ENCODE peak calls at places on chromosome 16, in six cellular contexts. One of them, this sample, is unnamed.

GRCh38 chr16:89863741-89864391 is 9.5 kb upstream of the TCF25 start:
- DNase-seq in ELF-1: no peak
- DNase-seq in activated naive CD4-positive, alpha-beta T cell: no peak
- DNase-seq in BJ: no peak
- DNase-seq in stimulated activated CD4-positive, alpha-beta T cell treated with anti-CD3 and anti-CD28 coated beads, Interleukin-4, amount 100 ng/mL, for 24 hours: peak; percentile 45
- DNase-seq in NCI-H1694 treated with DMSO at 0.1 percent for 48 hours: no peak
- DNase-seq in this sample: peak; percentile 60

GRCh38 chr16:78244131-78244899 is 144.9 kb downstream of the WWOX start:
- DNase-seq in ELF-1: peak; percentile 38
- DNase-seq in activated naive CD4-positive, alpha-beta T cell: no peak
- DNase-seq in BJ: no peak
- DNase-seq in stimulated activated CD4-positive, alpha-beta T cell treated with anti-CD3 and anti-CD28 coated beads, Interleukin-4, amount 100 ng/mL, for 24 hours: no peak
- DNase-seq in NCI-H1694 treated with DMSO at 0.1 percent for 48 hours: no peak
- DNase-seq in this sample: no peak

GRCh38 chr16:23651943-23652468 is 10.7 kb downstream of the DCTN5 start:
- DNase-seq in ELF-1: no peak
- DNase-seq in activated naive CD4-positive, alpha-beta T cell: no peak
- DNase-seq in BJ: no peak
- DNase-seq in stimulated activated CD4-positive, alpha-beta T cell treated with anti-CD3 and anti-CD28 coated beads, Interleukin-4, amount 100 ng/mL, for 24 hours: no peak
- DNase-seq in NCI-H1694 treated with DMSO at 0.1 percent for 48 hours: no peak
- DNase-seq in this sample: no peak

GRCh38 chr16:3495166-3495565 is at the start of gene C16orf90:
- DNase-seq in ELF-1: no peak
- DNase-seq in activated naive CD4-positive, alpha-beta T cell: no peak
- DNase-seq in BJ: no peak
- DNase-seq in stimulated activated CD4-positive, alpha-beta T cell treated with anti-CD3 and anti-CD28 coated beads, Interleukin-4, amount 100 ng/mL, for 24 hours: no peak
- DNase-seq in NCI-H1694 treated with DMSO at 0.1 percent for 48 hours: no peak
- DNase-seq in this sample: no peak

GRCh38 chr16:29007865-29008593 is 23.2 kb downstream of the LAT start:
- DNase-seq in ELF-1: no peak
- DNase-seq in activated naive CD4-positive, alpha-beta T cell: no peak
- DNase-seq in BJ: no peak
- DNase-seq in stimulated activated CD4-positive, alpha-beta T cell treated with anti-CD3 and anti-CD28 coated beads, Interleukin-4, amount 100 ng/mL, for 24 hours: peak; percentile 83
- DNase-seq in NCI-H1694 treated with DMSO at 0.1 percent for 48 hours: no peak
- DNase-seq in this sample: peak; percentile 80

GRCh38 chr16:53782148-53782547 is 78.2 kb downstream of the FTO start:
- DNase-seq in ELF-1: no peak
- DNase-seq in activated naive CD4-positive, alpha-beta T cell: no peak
- DNase-seq in BJ: no peak
- DNase-seq in stimulated activated CD4-positive, alpha-beta T cell treated with anti-CD3 and anti-CD28 coated beads, Interleukin-4, amount 100 ng/mL, for 24 hours: no peak
- DNase-seq in NCI-H1694 treated with DMSO at 0.1 percent for 48 hours: no peak
- DNase-seq in this sample: no peak

GRCh38 chr16:81491522-81492188 is 47.0 kb downstream of the CMIP start:
- DNase-seq in ELF-1: no peak
- DNase-seq in activated naive CD4-positive, alpha-beta T cell: no peak
- DNase-seq in BJ: peak; percentile 31
- DNase-seq in stimulated activated CD4-positive, alpha-beta T cell treated with anti-CD3 and anti-CD28 coated beads, Interleukin-4, amount 100 ng/mL, for 24 hours: no peak
- DNase-seq in NCI-H1694 treated with DMSO at 0.1 percent for 48 hours: no peak
- DNase-seq in this sample: no peak

GRCh38 chr16:47970291-47970931 is 185.4 kb downstream of the ABCC12 start:
- DNase-seq in ELF-1: peak; percentile 46
- DNase-seq in activated naive CD4-positive, alpha-beta T cell: no peak
- DNase-seq in BJ: no peak
- DNase-seq in stimulated activated CD4-positive, alpha-beta T cell treated with anti-CD3 and anti-CD28 coated beads, Interleukin-4, amount 100 ng/mL, for 24 hours: no peak
- DNase-seq in NCI-H1694 treated with DMSO at 0.1 percent for 48 hours: no peak
- DNase-seq in this sample: no peak